ENCODE peak calls at places on chromosomes 2 and 18, in ten cellular contexts. L, O, Y, P, H, Z, G, Q, T and V are unnamed samples.

GRCh38 chr2:234488913-234489451 is 7.9 kb downstream of the ARL4C start:
- DNase-seq in G (peak), O (no peak), H (no peak), T (no peak), Q (no peak), P (peak), Z (no peak), Y (no peak), L (no peak), V (no peak)

GRCh38 chr2:191382801-191383200 is 137.6 kb downstream of the MYO1B start:
- DNase-seq in Y (peak), Z (no peak), G (no peak), L (peak), Q (peak), T (no peak), O (no peak), P (no peak), H (peak), V (no peak)

GRCh38 chr18:70046207-70046606 is 98.5 kb upstream of the CD226 start:
- DNase-seq in T (no peak), O (no peak), L (no peak), Z (no peak), Q (no peak), G (no peak), H (no peak), P (no peak), Y (peak), V (no peak)

GRCh38 chr18:48136051-48136543 is 205.6 kb upstream of the SMAD2 start:
- DNase-seq in P (no peak), G (no peak), Y (no peak), H (peak), L (peak), O (peak), Z (no peak), Q (peak), T (no peak), V (no peak)

GRCh38 chr2:40213071-40213470 is 238.8 kb downstream of the SLC8A1 start:
- DNase-seq in Z (no peak), Q (no peak), L (no peak), T (no peak), O (no peak), P (no peak), G (no peak), Y (peak), H (no peak), V (no peak)

GRCh38 chr2:223494987-223495386 is 107.2 kb downstream of the SCG2 start:
- DNase-seq in O (no peak), Y (peak), P (no peak), H (no peak), Q (no peak), G (no peak), Z (no peak), T (no peak), L (no peak), V (no peak)

GRCh38 chr2:165874445-165875039 is 79.0 kb downstream of the TTC21B start:
- DNase-seq in Q (peak), Z (no peak), O (no peak), L (no peak), P (no peak), T (no peak), G (no peak), H (no peak), Y (peak), V (no peak)

GRCh38 chr2:190637331-190637734 is 11.6 kb upstream of the NAB1 start:
- DNase-seq in G (no peak), Y (peak), O (peak), P (no peak), T (no peak), Z (no peak), Q (no peak), H (no peak), L (no peak), V (no peak)

GRCh38 chr2:205948883-205949282 is 137.1 kb downstream of the INO80D start:
- DNase-seq in L (no peak), O (no peak), G (no peak), H (no peak), P (no peak), Z (no peak), Y (no peak), T (no peak), Q (no peak), V (no peak)

GRCh38 chr2:28991021-28991420 is 9.9 kb downstream of the TOGARAM2 start:
- DNase-seq in O (no peak), H (no peak), L (no peak), Q (no peak), Z (no peak), P (no peak), Y (peak), G (no peak), T (no peak), V (no peak)

GRCh38 chr2:30628341-30628740 is 178.9 kb downstream of the CAPN13 start:
- DNase-seq in P (no peak), Q (no peak), Z (no peak), O (no peak), G (no peak), H (no peak), L (no peak), T (no peak), Y (no peak), V (no peak)

GRCh38 chr2:188569441-188569840 is 277.8 kb downstream of the GULP1 start:
- DNase-seq in G (no peak), P (no peak), H (no peak), Z (no peak), O (no peak), T (no peak), Q (no peak), Y (peak), L (no peak), V (no peak)

GRCh38 chr2:130289780-130290179 is 52.9 kb upstream of the IMP4 start:
- DNase-seq in L (no peak), G (no peak), Y (no peak), P (no peak), H (no peak), Q (no peak), Z (no peak), O (no peak), T (no peak), V (no peak)

GRCh38 chr2:197205590-197206215 is 104.9 kb downstream of the ANKRD44 start:
- DNase-seq in O (no peak), Q (no peak), Z (no peak), P (peak), H (no peak), L (no peak), T (no peak), Y (no peak), G (peak), V (no peak)

GRCh38 chr2:204692790-204693189 is 147.5 kb downstream of the PARD3B start:
- DNase-seq in L (no peak), G (no peak), Y (no peak), T (no peak), Q (no peak), Z (no peak), P (no peak), H (no peak), O (no peak), V (no peak)

GRCh38 chr2:238202326-238203103 is 980 bp downstream of the ILKAP start:
- DNase-seq in L (no peak), T (no peak), G (no peak), O (peak), H (no peak), P (no peak), Z (no peak), Q (no peak), Y (peak), V (no peak)

GRCh38 chr2:20514596-20515269 is 67.9 kb downstream of the RHOB start:
- DNase-seq in Q (no peak), L (no peak), T (no peak), Y (peak), O (no peak), G (no peak), P (no peak), H (no peak), Z (no peak), V (peak)

GRCh38 chr2:1672738-1673137 is 71.6 kb downstream of the PXDN start:
- DNase-seq in G (no peak), P (no peak), O (peak), Y (no peak), Q (no peak), Z (no peak), T (no peak), L (no peak), H (no peak), V (no peak)

GRCh38 chr2:226354434-226354833 is 445.2 kb downstream of the IRS1 start:
- DNase-seq in P (no peak), O (no peak), T (no peak), H (no peak), Z (no peak), G (no peak), Y (peak), Q (no peak), L (no peak), V (no peak)

GRCh38 chr2:61090386-61090921 is 24.8 kb downstream of the SANBR start:
- DNase-seq in H (no peak), Z (no peak), Y (peak), Q (no peak), G (no peak), L (no peak), T (no peak), O (no peak), P (no peak), V (no peak)

GRCh38 chr2:80111185-80111584 is 193.4 kb downstream of the LRRTM1 start:
- DNase-seq in G (no peak), O (no peak), Q (no peak), H (no peak), Y (peak), Z (no peak), L (no peak), P (no peak), T (no peak), V (no peak)

GRCh38 chr2:31413876-31414550 is 529 bp downstream of the XDH start:
- DNase-seq in Y (no peak), T (no peak), G (no peak), Z (no peak), P (no peak), H (no peak), Q (no peak), L (no peak), O (no peak), V (no peak)

GRCh38 chr2:6283259-6283658 is 582.4 kb downstream of the CMPK2 start:
- DNase-seq in Z (no peak), Q (no peak), P (no peak), Y (no peak), G (no peak), T (no peak), O (no peak), H (no peak), L (no peak), V (no peak)

GRCh38 chr18:3771121-3771971 is 321.4 kb downstream of the TGIF1 start:
- DNase-seq in G (peak), Q (no peak), L (peak), Z (peak), Y (peak), P (peak), H (peak), T (peak), O (peak), V (peak)

GRCh38 chr2:129318581-129319421 is 660.7 kb upstream of the RAB6C start:
- DNase-seq in Y (no peak), P (no peak), L (no peak), O (peak), Z (no peak), H (no peak), Q (no peak), T (no peak), G (no peak), V (peak)

GRCh38 chr2:227154976-227155375 is 9.0 kb downstream of the COL4A4 start:
- DNase-seq in L (no peak), Y (peak), P (no peak), T (no peak), O (no peak), Q (no peak), Z (no peak), G (no peak), H (no peak), V (no peak)

GRCh38 chr18:48293954-48294893 is 115.0 kb downstream of the ZBTB7C start:
- DNase-seq in Q (peak), H (no peak), O (no peak), L (peak), T (no peak), P (no peak), G (no peak), Y (peak), Z (no peak), V (no peak)

GRCh38 chr2:15591692-15592463 is at the start of gene DDX1:
- DNase-seq in Q (peak), P (peak), O (peak), H (peak), T (peak), L (peak), G (peak), Y (peak), Z (no peak), V (peak)

GRCh38 chr2:120269076-120269744 is 16.6 kb downstream of the RALB start:
- DNase-seq in L (no peak), Y (no peak), O (no peak), G (no peak), P (no peak), T (no peak), Z (no peak), H (no peak), Q (no peak), V (no peak)

GRCh38 chr18:27794527-27794926 is 382.4 kb downstream of the CDH2 start:
- DNase-seq in Z (no peak), Y (no peak), T (no peak), P (no peak), O (no peak), Q (no peak), G (no peak), H (no peak), L (no peak), V (no peak)

GRCh38 chr18:49890041-49890440 is 76.7 kb upstream of the ACAA2 start:
- DNase-seq in O (peak), P (no peak), Q (no peak), L (no peak), Z (no peak), Y (no peak), H (no peak), G (no peak), T (no peak), V (no peak)